ENCODE peak calls at places on chromosome 15, in ten cellular contexts. W, J, Q, L, X, P, V, O, A and C are unnamed samples.

GRCh38 chr15:34721802-34722795 is 32.7 kb downstream of the GJD2 start:
- DNase-seq in V (peak; percentile 15), J (no peak), A (peak; percentile 90), P (no peak), O (peak; percentile 74), X (peak; percentile 45), W (no peak), Q (no peak), L (no peak), C (peak; percentile 68)

GRCh38 chr15:99427668-99428361 is 138.0 kb upstream of the MEF2A start:
- DNase-seq in X (no peak), P (no peak), J (no peak), O (no peak), A (peak; percentile 32), W (no peak), V (no peak), L (no peak), Q (no peak), C (no peak)

GRCh38 chr15:39369768-39370167 is 211.1 kb upstream of the THBS1 start:
- DNase-seq in X (no peak), O (no peak), L (no peak), Q (no peak), W (no peak), P (no peak), J (no peak), A (no peak), V (no peak), C (no peak)

GRCh38 chr15:49110158-49110944 is 45.0 kb downstream of the COPS2 start:
- DNase-seq in O (no peak), J (no peak), A (no peak), Q (no peak), V (no peak), L (no peak), P (no peak), W (no peak), X (no peak), C (no peak)

GRCh38 chr15:93317772-93318171 is 228.8 kb upstream of the RGMA start:
- DNase-seq in L (no peak), O (no peak), W (no peak), X (no peak), P (no peak), A (no peak), Q (no peak), V (no peak), J (no peak), C (no peak)

GRCh38 chr15:69346112-69346511 is 47.4 kb downstream of the PAQR5 start:
- DNase-seq in L (no peak), J (no peak), W (no peak), V (no peak), P (no peak), O (peak; percentile 11), A (no peak), X (peak; percentile 13), Q (no peak), C (no peak)

GRCh38 chr15:33963831-33964664 is 4.2 kb upstream of the CHRM5 start:
- DNase-seq in J (no peak), V (no peak), O (peak; percentile 71), X (peak; percentile 49), W (no peak), L (no peak), P (no peak), Q (no peak), A (no peak), C (no peak)

GRCh38 chr15:53843869-53844569 is 84.6 kb upstream of the WDR72 start:
- DNase-seq in J (no peak), X (no peak), O (no peak), W (no peak), L (no peak), P (no peak), A (no peak), V (no peak), Q (no peak), C (no peak)

GRCh38 chr15:59539799-59540198 is 71.8 kb upstream of the GCNT3 start:
- DNase-seq in J (no peak), P (no peak), A (no peak), O (peak; percentile 16), W (no peak), X (peak; percentile 3), V (no peak), Q (no peak), L (no peak), C (no peak)

GRCh38 chr15:77786181-77786890 is 153.6 kb upstream of the LINGO1 start:
- DNase-seq in Q (no peak), W (no peak), V (no peak), X (no peak), J (no peak), P (no peak), O (no peak), A (peak; percentile 24), L (no peak), C (no peak)

GRCh38 chr15:101451886-101452285 is 37.6 kb downstream of the PCSK6 start:
- DNase-seq in Q (no peak), O (no peak), V (no peak), L (no peak), X (peak; percentile 70), J (no peak), A (no peak), W (no peak), P (no peak), C (no peak)

GRCh38 chr15:63157891-63158431 is 684 bp upstream of the RPS27L start:
- DNase-seq in P (peak; percentile 62), Q (no peak), V (no peak), O (peak; percentile 84), X (peak; percentile 87), L (no peak), W (peak; percentile 11), J (peak; percentile 7), A (peak; percentile 66), C (no peak)

GRCh38 chr15:75104804-75105557 is 81.6 kb downstream of the PPCDC start:
- DNase-seq in X (peak; percentile 89), Q (no peak), J (no peak), W (no peak), P (no peak), L (no peak), A (no peak), V (no peak), O (peak; percentile 93), C (peak; percentile 64)

GRCh38 chr15:77540346-77541060 is 92.2 kb downstream of the LINGO1 start:
- DNase-seq in L (no peak), O (no peak), J (no peak), V (no peak), W (no peak), A (no peak), P (no peak), Q (no peak), X (no peak), C (no peak)

GRCh38 chr15:31304736-31305365 is 21.8 kb upstream of the KLF13 start:
- DNase-seq in P (no peak), L (no peak), O (no peak), V (no peak), A (no peak), Q (no peak), W (no peak), J (no peak), X (no peak), C (no peak)